ENCODE peak calls at places on chromosomes 12 and 14, in five cellular contexts. One of them, this sample, is unnamed.

GRCh38 chr12:115375188-115375991 is 691.4 kb upstream of the TBX3 start:
- DNase-seq in activated naive CD4-positive, alpha-beta T cell treated with anti-CD3 and anti-CD28 coated beads, Interleukin-2, amount 10 ng/mL, durations not matched to agents 7 days and 5 days: no peak
- DNase-seq in stimulated activated CD8-positive, alpha-beta memory T cell treated with anti-CD3 and anti-CD28 coated beads, Interleukin-4, amount 100 ng/mL, for 1 hour: no peak
- DNase-seq in CD8-positive, alpha-beta memory T cell: no peak
- DNase-seq in T47D: no peak
- DNase-seq in this sample: peak; percentile 9

GRCh38 chr12:6033546-6033945 is 88.5 kb upstream of the ANO2 start:
- DNase-seq in activated naive CD4-positive, alpha-beta T cell treated with anti-CD3 and anti-CD28 coated beads, Interleukin-2, amount 10 ng/mL, durations not matched to agents 7 days and 5 days: no peak
- DNase-seq in stimulated activated CD8-positive, alpha-beta memory T cell treated with anti-CD3 and anti-CD28 coated beads, Interleukin-4, amount 100 ng/mL, for 1 hour: no peak
- DNase-seq in CD8-positive, alpha-beta memory T cell: no peak
- DNase-seq in T47D: no peak
- DNase-seq in this sample: no peak

GRCh38 chr12:68331500-68331868 is 678 bp downstream of the MDM1 start:
- DNase-seq in activated naive CD4-positive, alpha-beta T cell treated with anti-CD3 and anti-CD28 coated beads, Interleukin-2, amount 10 ng/mL, durations not matched to agents 7 days and 5 days: peak; percentile 31
- DNase-seq in stimulated activated CD8-positive, alpha-beta memory T cell treated with anti-CD3 and anti-CD28 coated beads, Interleukin-4, amount 100 ng/mL, for 1 hour: no peak
- DNase-seq in CD8-positive, alpha-beta memory T cell: no peak
- DNase-seq in T47D: no peak
- DNase-seq in this sample: peak; percentile 23

GRCh38 chr14:101965796-101966718 is 1.7 kb downstream of the DYNC1H1 start:
- DNase-seq in activated naive CD4-positive, alpha-beta T cell treated with anti-CD3 and anti-CD28 coated beads, Interleukin-2, amount 10 ng/mL, durations not matched to agents 7 days and 5 days: no peak
- DNase-seq in stimulated activated CD8-positive, alpha-beta memory T cell treated with anti-CD3 and anti-CD28 coated beads, Interleukin-4, amount 100 ng/mL, for 1 hour: no peak
- DNase-seq in CD8-positive, alpha-beta memory T cell: no peak
- DNase-seq in T47D: no peak
- DNase-seq in this sample: no peak

GRCh38 chr12:42759622-42760273 is 170.2 kb upstream of the PRICKLE1 start:
- DNase-seq in activated naive CD4-positive, alpha-beta T cell treated with anti-CD3 and anti-CD28 coated beads, Interleukin-2, amount 10 ng/mL, durations not matched to agents 7 days and 5 days: no peak
- DNase-seq in stimulated activated CD8-positive, alpha-beta memory T cell treated with anti-CD3 and anti-CD28 coated beads, Interleukin-4, amount 100 ng/mL, for 1 hour: no peak
- DNase-seq in CD8-positive, alpha-beta memory T cell: no peak
- DNase-seq in T47D: no peak
- DNase-seq in this sample: no peak

GRCh38 chr12:54000105-54000773 is at the start of gene HOXC9:
- DNase-seq in activated naive CD4-positive, alpha-beta T cell treated with anti-CD3 and anti-CD28 coated beads, Interleukin-2, amount 10 ng/mL, durations not matched to agents 7 days and 5 days: no peak
- DNase-seq in stimulated activated CD8-positive, alpha-beta memory T cell treated with anti-CD3 and anti-CD28 coated beads, Interleukin-4, amount 100 ng/mL, for 1 hour: no peak
- DNase-seq in CD8-positive, alpha-beta memory T cell: no peak
- DNase-seq in T47D: no peak
- DNase-seq in this sample: no peak

GRCh38 chr14:78446807-78447206 is 276.6 kb downstream of the NRXN3 start:
- DNase-seq in activated naive CD4-positive, alpha-beta T cell treated with anti-CD3 and anti-CD28 coated beads, Interleukin-2, amount 10 ng/mL, durations not matched to agents 7 days and 5 days: no peak
- DNase-seq in stimulated activated CD8-positive, alpha-beta memory T cell treated with anti-CD3 and anti-CD28 coated beads, Interleukin-4, amount 100 ng/mL, for 1 hour: no peak
- DNase-seq in CD8-positive, alpha-beta memory T cell: no peak
- DNase-seq in T47D: peak; percentile 35
- DNase-seq in this sample: no peak

GRCh38 chr12:126912111-126912510 is 1354.9 kb upstream of the TMEM132C start:
- DNase-seq in activated naive CD4-positive, alpha-beta T cell treated with anti-CD3 and anti-CD28 coated beads, Interleukin-2, amount 10 ng/mL, durations not matched to agents 7 days and 5 days: no peak
- DNase-seq in stimulated activated CD8-positive, alpha-beta memory T cell treated with anti-CD3 and anti-CD28 coated beads, Interleukin-4, amount 100 ng/mL, for 1 hour: no peak
- DNase-seq in CD8-positive, alpha-beta memory T cell: no peak
- DNase-seq in T47D: no peak
- DNase-seq in this sample: no peak

GRCh38 chr14:78243187-78243586 is 73.0 kb downstream of the NRXN3 start:
- DNase-seq in activated naive CD4-positive, alpha-beta T cell treated with anti-CD3 and anti-CD28 coated beads, Interleukin-2, amount 10 ng/mL, durations not matched to agents 7 days and 5 days: no peak
- DNase-seq in stimulated activated CD8-positive, alpha-beta memory T cell treated with anti-CD3 and anti-CD28 coated beads, Interleukin-4, amount 100 ng/mL, for 1 hour: no peak
- DNase-seq in CD8-positive, alpha-beta memory T cell: no peak
- DNase-seq in T47D: no peak
- DNase-seq in this sample: no peak

GRCh38 chr14:26190644-26191043 is 407.2 kb downstream of the NOVA1 start:
- DNase-seq in activated naive CD4-positive, alpha-beta T cell treated with anti-CD3 and anti-CD28 coated beads, Interleukin-2, amount 10 ng/mL, durations not matched to agents 7 days and 5 days: no peak
- DNase-seq in stimulated activated CD8-positive, alpha-beta memory T cell treated with anti-CD3 and anti-CD28 coated beads, Interleukin-4, amount 100 ng/mL, for 1 hour: no peak
- DNase-seq in CD8-positive, alpha-beta memory T cell: no peak
- DNase-seq in T47D: no peak
- DNase-seq in this sample: no peak

GRCh38 chr12:6917491-6918231 is 3.3 kb downstream of the ENO2 start:
- DNase-seq in activated naive CD4-positive, alpha-beta T cell treated with anti-CD3 and anti-CD28 coated beads, Interleukin-2, amount 10 ng/mL, durations not matched to agents 7 days and 5 days: no peak
- DNase-seq in stimulated activated CD8-positive, alpha-beta memory T cell treated with anti-CD3 and anti-CD28 coated beads, Interleukin-4, amount 100 ng/mL, for 1 hour: no peak
- DNase-seq in CD8-positive, alpha-beta memory T cell: no peak
- DNase-seq in T47D: no peak
- DNase-seq in this sample: no peak

GRCh38 chr12:55829967-55830600 is 697 bp upstream of the DNAJC14 start:
- DNase-seq in activated naive CD4-positive, alpha-beta T cell treated with anti-CD3 and anti-CD28 coated beads, Interleukin-2, amount 10 ng/mL, durations not matched to agents 7 days and 5 days: peak; percentile 62
- DNase-seq in stimulated activated CD8-positive, alpha-beta memory T cell treated with anti-CD3 and anti-CD28 coated beads, Interleukin-4, amount 100 ng/mL, for 1 hour: no peak
- DNase-seq in CD8-positive, alpha-beta memory T cell: no peak
- DNase-seq in T47D: peak; percentile 36
- DNase-seq in this sample: peak; percentile 40

GRCh38 chr12:118290130-118290529 is 82.6 kb downstream of the TAOK3 start:
- DNase-seq in activated naive CD4-positive, alpha-beta T cell treated with anti-CD3 and anti-CD28 coated beads, Interleukin-2, amount 10 ng/mL, durations not matched to agents 7 days and 5 days: no peak
- DNase-seq in stimulated activated CD8-positive, alpha-beta memory T cell treated with anti-CD3 and anti-CD28 coated beads, Interleukin-4, amount 100 ng/mL, for 1 hour: no peak
- DNase-seq in CD8-positive, alpha-beta memory T cell: no peak
- DNase-seq in T47D: no peak
- DNase-seq in this sample: no peak

GRCh38 chr14:68634346-68634745 is 158.5 kb downstream of the ZFP36L1 start:
- DNase-seq in activated naive CD4-positive, alpha-beta T cell treated with anti-CD3 and anti-CD28 coated beads, Interleukin-2, amount 10 ng/mL, durations not matched to agents 7 days and 5 days: no peak
- DNase-seq in stimulated activated CD8-positive, alpha-beta memory T cell treated with anti-CD3 and anti-CD28 coated beads, Interleukin-4, amount 100 ng/mL, for 1 hour: no peak
- DNase-seq in CD8-positive, alpha-beta memory T cell: no peak
- DNase-seq in T47D: no peak
- DNase-seq in this sample: no peak

GRCh38 chr12:96478011-96478410 is 11.4 kb upstream of the CFAP54 start:
- DNase-seq in activated naive CD4-positive, alpha-beta T cell treated with anti-CD3 and anti-CD28 coated beads, Interleukin-2, amount 10 ng/mL, durations not matched to agents 7 days and 5 days: no peak
- DNase-seq in stimulated activated CD8-positive, alpha-beta memory T cell treated with anti-CD3 and anti-CD28 coated beads, Interleukin-4, amount 100 ng/mL, for 1 hour: no peak
- DNase-seq in CD8-positive, alpha-beta memory T cell: no peak
- DNase-seq in T47D: no peak
- DNase-seq in this sample: no peak

GRCh38 chr14:45947785-45948184 is 694.8 kb upstream of the MIS18BP1 start:
- DNase-seq in activated naive CD4-positive, alpha-beta T cell treated with anti-CD3 and anti-CD28 coated beads, Interleukin-2, amount 10 ng/mL, durations not matched to agents 7 days and 5 days: no peak
- DNase-seq in stimulated activated CD8-positive, alpha-beta memory T cell treated with anti-CD3 and anti-CD28 coated beads, Interleukin-4, amount 100 ng/mL, for 1 hour: no peak
- DNase-seq in CD8-positive, alpha-beta memory T cell: no peak
- DNase-seq in T47D: no peak
- DNase-seq in this sample: no peak

GRCh38 chr14:103243764-103244737 is 90.0 kb upstream of the EIF5 start:
- DNase-seq in activated naive CD4-positive, alpha-beta T cell treated with anti-CD3 and anti-CD28 coated beads, Interleukin-2, amount 10 ng/mL, durations not matched to agents 7 days and 5 days: no peak
- DNase-seq in stimulated activated CD8-positive, alpha-beta memory T cell treated with anti-CD3 and anti-CD28 coated beads, Interleukin-4, amount 100 ng/mL, for 1 hour: no peak
- DNase-seq in CD8-positive, alpha-beta memory T cell: no peak
- DNase-seq in T47D: no peak
- DNase-seq in this sample: no peak

GRCh38 chr12:94231718-94232117 is 83.3 kb downstream of the PLXNC1 start:
- DNase-seq in activated naive CD4-positive, alpha-beta T cell treated with anti-CD3 and anti-CD28 coated beads, Interleukin-2, amount 10 ng/mL, durations not matched to agents 7 days and 5 days: no peak
- DNase-seq in stimulated activated CD8-positive, alpha-beta memory T cell treated with anti-CD3 and anti-CD28 coated beads, Interleukin-4, amount 100 ng/mL, for 1 hour: no peak
- DNase-seq in CD8-positive, alpha-beta memory T cell: no peak
- DNase-seq in T47D: no peak
- DNase-seq in this sample: no peak

GRCh38 chr14:69093551-69094421 is 59.1 kb downstream of the DCAF5 start:
- DNase-seq in activated naive CD4-positive, alpha-beta T cell treated with anti-CD3 and anti-CD28 coated beads, Interleukin-2, amount 10 ng/mL, durations not matched to agents 7 days and 5 days: no peak
- DNase-seq in stimulated activated CD8-positive, alpha-beta memory T cell treated with anti-CD3 and anti-CD28 coated beads, Interleukin-4, amount 100 ng/mL, for 1 hour: no peak
- DNase-seq in CD8-positive, alpha-beta memory T cell: no peak
- DNase-seq in T47D: no peak
- DNase-seq in this sample: peak; percentile 22

GRCh38 chr12:45583011-45583657 is 146.4 kb upstream of the ARID2 start:
- DNase-seq in activated naive CD4-positive, alpha-beta T cell treated with anti-CD3 and anti-CD28 coated beads, Interleukin-2, amount 10 ng/mL, durations not matched to agents 7 days and 5 days: no peak
- DNase-seq in stimulated activated CD8-positive, alpha-beta memory T cell treated with anti-CD3 and anti-CD28 coated beads, Interleukin-4, amount 100 ng/mL, for 1 hour: no peak
- DNase-seq in CD8-positive, alpha-beta memory T cell: no peak
- DNase-seq in T47D: no peak
- DNase-seq in this sample: no peak

GRCh38 chr12:116274552-116275375 is 2.7 kb downstream of the MED13L start:
- DNase-seq in activated naive CD4-positive, alpha-beta T cell treated with anti-CD3 and anti-CD28 coated beads, Interleukin-2, amount 10 ng/mL, durations not matched to agents 7 days and 5 days: no peak
- DNase-seq in stimulated activated CD8-positive, alpha-beta memory T cell treated with anti-CD3 and anti-CD28 coated beads, Interleukin-4, amount 100 ng/mL, for 1 hour: no peak
- DNase-seq in CD8-positive, alpha-beta memory T cell: no peak
- DNase-seq in T47D: no peak
- DNase-seq in this sample: no peak

GRCh38 chr14:71554959-71555612 is 377.1 kb upstream of the RGS6 start:
- DNase-seq in activated naive CD4-positive, alpha-beta T cell treated with anti-CD3 and anti-CD28 coated beads, Interleukin-2, amount 10 ng/mL, durations not matched to agents 7 days and 5 days: peak; percentile 40
- DNase-seq in stimulated activated CD8-positive, alpha-beta memory T cell treated with anti-CD3 and anti-CD28 coated beads, Interleukin-4, amount 100 ng/mL, for 1 hour: no peak
- DNase-seq in CD8-positive, alpha-beta memory T cell: no peak
- DNase-seq in T47D: no peak
- DNase-seq in this sample: no peak

GRCh38 chr12:109619002-109619604 is 45.5 kb downstream of the MVK start:
- DNase-seq in activated naive CD4-positive, alpha-beta T cell treated with anti-CD3 and anti-CD28 coated beads, Interleukin-2, amount 10 ng/mL, durations not matched to agents 7 days and 5 days: no peak
- DNase-seq in stimulated activated CD8-positive, alpha-beta memory T cell treated with anti-CD3 and anti-CD28 coated beads, Interleukin-4, amount 100 ng/mL, for 1 hour: no peak
- DNase-seq in CD8-positive, alpha-beta memory T cell: no peak
- DNase-seq in T47D: no peak
- DNase-seq in this sample: no peak

GRCh38 chr12:108839011-108839889 is 18.1 kb downstream of the SSH1 start:
- DNase-seq in activated naive CD4-positive, alpha-beta T cell treated with anti-CD3 and anti-CD28 coated beads, Interleukin-2, amount 10 ng/mL, durations not matched to agents 7 days and 5 days: no peak
- DNase-seq in stimulated activated CD8-positive, alpha-beta memory T cell treated with anti-CD3 and anti-CD28 coated beads, Interleukin-4, amount 100 ng/mL, for 1 hour: no peak
- DNase-seq in CD8-positive, alpha-beta memory T cell: no peak
- DNase-seq in T47D: no peak
- DNase-seq in this sample: no peak

GRCh38 chr12:105053116-105053572 is 31.1 kb downstream of the ALDH1L2 start:
- DNase-seq in activated naive CD4-positive, alpha-beta T cell treated with anti-CD3 and anti-CD28 coated beads, Interleukin-2, amount 10 ng/mL, durations not matched to agents 7 days and 5 days: peak; percentile 86
- DNase-seq in stimulated activated CD8-positive, alpha-beta memory T cell treated with anti-CD3 and anti-CD28 coated beads, Interleukin-4, amount 100 ng/mL, for 1 hour: peak; percentile 60
- DNase-seq in CD8-positive, alpha-beta memory T cell: peak; percentile 52
- DNase-seq in T47D: peak; percentile 37
- DNase-seq in this sample: peak; percentile 46

GRCh38 chr14:21476526-21476924 is 234 bp downstream of the RAB2B start:
- DNase-seq in activated naive CD4-positive, alpha-beta T cell treated with anti-CD3 and anti-CD28 coated beads, Interleukin-2, amount 10 ng/mL, durations not matched to agents 7 days and 5 days: peak; percentile 87
- DNase-seq in stimulated activated CD8-positive, alpha-beta memory T cell treated with anti-CD3 and anti-CD28 coated beads, Interleukin-4, amount 100 ng/mL, for 1 hour: peak; percentile 70
- DNase-seq in CD8-positive, alpha-beta memory T cell: peak; percentile 87
- DNase-seq in T47D: peak; percentile 31
- DNase-seq in this sample: peak; percentile 58

GRCh38 chr12:44875417-44875953 is 630 bp downstream of the NELL2 start:
- DNase-seq in activated naive CD4-positive, alpha-beta T cell treated with anti-CD3 and anti-CD28 coated beads, Interleukin-2, amount 10 ng/mL, durations not matched to agents 7 days and 5 days: peak; percentile 31
- DNase-seq in stimulated activated CD8-positive, alpha-beta memory T cell treated with anti-CD3 and anti-CD28 coated beads, Interleukin-4, amount 100 ng/mL, for 1 hour: no peak
- DNase-seq in CD8-positive, alpha-beta memory T cell: no peak
- DNase-seq in T47D: no peak
- DNase-seq in this sample: peak; percentile 33

GRCh38 chr12:123141615-123142517 is 9.0 kb downstream of the PITPNM2 start:
- DNase-seq in activated naive CD4-positive, alpha-beta T cell treated with anti-CD3 and anti-CD28 coated beads, Interleukin-2, amount 10 ng/mL, durations not matched to agents 7 days and 5 days: no peak
- DNase-seq in stimulated activated CD8-positive, alpha-beta memory T cell treated with anti-CD3 and anti-CD28 coated beads, Interleukin-4, amount 100 ng/mL, for 1 hour: no peak
- DNase-seq in CD8-positive, alpha-beta memory T cell: no peak
- DNase-seq in T47D: no peak
- DNase-seq in this sample: peak; percentile 20

GRCh38 chr14:77872152-77872551 is 72.2 kb downstream of the ADCK1 start:
- DNase-seq in activated naive CD4-positive, alpha-beta T cell treated with anti-CD3 and anti-CD28 coated beads, Interleukin-2, amount 10 ng/mL, durations not matched to agents 7 days and 5 days: no peak
- DNase-seq in stimulated activated CD8-positive, alpha-beta memory T cell treated with anti-CD3 and anti-CD28 coated beads, Interleukin-4, amount 100 ng/mL, for 1 hour: no peak
- DNase-seq in CD8-positive, alpha-beta memory T cell: no peak
- DNase-seq in T47D: no peak
- DNase-seq in this sample: no peak

GRCh38 chr12:124686001-124686884 is 118.8 kb upstream of the NCOR2 start:
- DNase-seq in activated naive CD4-positive, alpha-beta T cell treated with anti-CD3 and anti-CD28 coated beads, Interleukin-2, amount 10 ng/mL, durations not matched to agents 7 days and 5 days: no peak
- DNase-seq in stimulated activated CD8-positive, alpha-beta memory T cell treated with anti-CD3 and anti-CD28 coated beads, Interleukin-4, amount 100 ng/mL, for 1 hour: no peak
- DNase-seq in CD8-positive, alpha-beta memory T cell: no peak
- DNase-seq in T47D: no peak
- DNase-seq in this sample: no peak